ENCODE peak calls at places on chromosomes 4 and X, in four cellular contexts. S, K, P and Y are unnamed samples.

GRCh38 chrX:3134316-3134715 is 93.0 kb downstream of the ARSF start:
- DNase-seq in S (no peak), K (no peak), P (no peak), Y (no peak)

GRCh38 chr4:7909966-7910720 is 29.5 kb downstream of the AFAP1 start:
- DNase-seq in S (no peak), K (no peak), P (no peak), Y (no peak)

GRCh38 chr4:75736862-75737261 is 12.5 kb downstream of the USO1 start:
- DNase-seq in S (no peak), K (no peak), P (no peak), Y (no peak)

GRCh38 chr4:156779046-156779445 is 192.6 kb downstream of the PDGFC start:
- DNase-seq in S (no peak), K (no peak), P (no peak), Y (no peak)

GRCh38 chrX:97294016-97294415 is 410.3 kb downstream of the RPA4 start:
- DNase-seq in S (no peak), K (no peak), P (no peak), Y (no peak)

GRCh38 chr4:102867278-102868152 is 1.3 kb upstream of the CISD2 start:
- DNase-seq in S (peak), K (no peak), P (no peak), Y (no peak)

GRCh38 chrX:40947276-40947675 is 138.0 kb upstream of the USP9X start:
- DNase-seq in S (no peak), K (no peak), P (no peak), Y (no peak)

GRCh38 chrX:150269613-150270254 is 93.4 kb upstream of the MAMLD1 start:
- DNase-seq in S (no peak), K (no peak), P (no peak), Y (no peak)

GRCh38 chrX:107710617-107711391 is 64.8 kb downstream of the TSC22D3 start:
- DNase-seq in S (no peak), K (peak), P (no peak), Y (peak)

GRCh38 chr4:42678512-42678911 is 21.6 kb upstream of the ATP8A1 start:
- DNase-seq in S (no peak), K (no peak), P (no peak), Y (no peak)

GRCh38 chr4:20351360-20352171 is 99.9 kb downstream of the SLIT2 start:
- DNase-seq in S (no peak), K (peak), P (no peak), Y (no peak)

GRCh38 chr4:121726642-121727268 is 30.0 kb upstream of the ANXA5 start:
- DNase-seq in S (peak), K (no peak), P (no peak), Y (no peak)

GRCh38 chr4:10722957-10723356 is 38.4 kb upstream of the CLNK start:
- DNase-seq in S (no peak), K (no peak), P (no peak), Y (no peak)

GRCh38 chr4:27019766-27020165 is 159.1 kb downstream of the STIM2 start:
- DNase-seq in S (no peak), K (no peak), P (no peak), Y (no peak)

GRCh38 chrX:40174594-40175415 is 77.0 kb upstream of the BCOR start:
- DNase-seq in S (no peak), K (peak), P (no peak), Y (no peak)

GRCh38 chrX:19388741-19389140 is 45.0 kb downstream of the PDHA1 start:
- DNase-seq in S (no peak), K (no peak), P (no peak), Y (no peak)

GRCh38 chr4:4673070-4673469 is 131.2 kb upstream of the STX18 start:
- DNase-seq in S (peak), K (peak), P (no peak), Y (no peak)

GRCh38 chr4:159048166-159048886 is 54.6 kb upstream of the RAPGEF2 start:
- DNase-seq in S (no peak), K (peak), P (peak), Y (peak)

GRCh38 chr4:72846280-72847111 is 223.0 kb downstream of the COX18 start:
- DNase-seq in S (peak), K (peak), P (no peak), Y (no peak)

GRCh38 chr4:41454393-41454792 is 83.6 kb upstream of the LIMCH1 start:
- DNase-seq in S (no peak), K (no peak), P (no peak), Y (no peak)

GRCh38 chr4:143489116-143489515 is 24.4 kb upstream of the SMARCA5 start:
- DNase-seq in S (no peak), K (no peak), P (no peak), Y (no peak)

GRCh38 chr4:118969359-118969758 is 80.7 kb downstream of the SYNPO2 start:
- DNase-seq in S (no peak), K (peak), P (no peak), Y (peak)

GRCh38 chrX:3651272-3651671 is 62.2 kb downstream of the PRKX start:
- DNase-seq in S (no peak), K (no peak), P (no peak), Y (no peak)